ENCODE peak calls at places on chromosomes 4 and X, in six cellular contexts. P is GM12864, L is HCT116, V is cardiac muscle cell, E is epithelial cell of proximal tubule, O is tibial artery. D is an unnamed sample.

GRCh38 chr4:159389756-159390155 is 286.9 kb downstream of the RAPGEF2 start:
- DNase-seq in O (no peak), L (no peak), E (no peak), V (no peak), P (no peak), D (no peak)

GRCh38 chrX:119790977-119791436 is 423 bp downstream of the RPL39 start:
- DNase-seq in P (no peak), E (no peak), O (peak), V (peak), L (no peak), D (no peak)

GRCh38 chr4:95170176-95170575 is 378.6 kb downstream of the UNC5C start:
- DNase-seq in E (no peak), V (no peak), O (no peak), L (no peak), P (no peak), D (no peak)

GRCh38 chr4:2923141-2923551 is 40.1 kb downstream of the NOP14 start:
- DNase-seq in L (no peak), E (peak), P (no peak), O (peak), V (no peak), D (no peak)

GRCh38 chr4:10346023-10346422 is 111.2 kb downstream of the ZNF518B start:
- DNase-seq in L (no peak), E (no peak), P (no peak), O (no peak), V (no peak), D (no peak)

GRCh38 chrX:80808854-80809493 is 703 bp downstream of the BRWD3 start:
- DNase-seq in O (peak), P (no peak), E (no peak), V (peak), L (no peak), D (peak)

GRCh38 chr4:94410678-94411206 is 41.0 kb upstream of the PDLIM5 start:
- DNase-seq in O (peak), L (no peak), V (no peak), E (peak), P (no peak), D (no peak)

GRCh38 chr4:44629280-44629866 is 22.1 kb downstream of the YIPF7 start:
- DNase-seq in L (peak), E (no peak), V (peak), P (peak), O (no peak), D (no peak)

GRCh38 chr4:168387091-168387490 is 68.5 kb upstream of the DDX60 start:
- DNase-seq in E (no peak), O (no peak), P (no peak), L (no peak), V (no peak), D (no peak)

GRCh38 chrX:2898861-2899512 is 30.2 kb downstream of the ARSD start:
- DNase-seq in O (no peak), E (no peak), V (no peak), P (no peak), L (no peak), D (peak)

GRCh38 chr4:154332681-154333421 is 158.7 kb downstream of the DCHS2 start:
- DNase-seq in P (no peak), V (peak), O (peak), L (no peak), E (no peak), D (peak)

GRCh38 chr4:77699731-77700210 is 94.2 kb downstream of the CXCL13 start:
- DNase-seq in V (peak), E (peak), L (no peak), P (no peak), O (no peak), D (no peak)

GRCh38 chrX:100642296-100642695 is 1.7 kb upstream of the SRPX2 start:
- DNase-seq in L (no peak), E (no peak), P (no peak), V (no peak), O (no peak), D (no peak)

GRCh38 chrX:136629084-136629750 is 18.7 kb upstream of the CD40LG start:
- DNase-seq in O (no peak), V (no peak), P (no peak), E (no peak), L (no peak), D (no peak)

GRCh38 chr4:73021634-73022033 is 47.9 kb downstream of the COX18 start:
- DNase-seq in E (peak), L (peak), V (peak), O (no peak), P (peak), D (no peak)

GRCh38 chr4:81688085-81688484 is 216.4 kb upstream of the RASGEF1B start:
- DNase-seq in E (no peak), V (no peak), P (no peak), L (no peak), O (no peak), D (no peak)

GRCh38 chr4:78710536-78710935 is 65.6 kb upstream of the BMP2K start:
- DNase-seq in E (no peak), L (peak), O (no peak), P (no peak), V (no peak), D (no peak)

GRCh38 chr4:81796790-81797528 is 325.3 kb upstream of the RASGEF1B start:
- DNase-seq in P (no peak), V (no peak), E (no peak), L (no peak), O (no peak), D (no peak)

GRCh38 chrX:10395643-10396042 is 224.7 kb downstream of the MID1 start:
- DNase-seq in O (no peak), E (no peak), V (no peak), P (no peak), L (no peak), D (no peak)

GRCh38 chr4:37729649-37730004 is 43.5 kb upstream of the RELL1 start:
- DNase-seq in O (no peak), P (no peak), E (no peak), V (no peak), L (no peak), D (no peak)

GRCh38 chrX:3177851-3178250 is 136.6 kb downstream of the ARSF start:
- DNase-seq in L (no peak), O (no peak), V (no peak), P (no peak), E (no peak), D (no peak)

GRCh38 chr4:107736924-107737448 is 17.0 kb upstream of the PAPSS1 start:
- DNase-seq in V (peak), P (no peak), E (no peak), L (peak), O (no peak), D (no peak)

GRCh38 chr4:113961322-113961698 is 18.1 kb downstream of the ARSJ start:
- DNase-seq in E (no peak), V (no peak), L (no peak), P (no peak), O (no peak), D (no peak)

GRCh38 chr4:2265113-2266110 is 3.5 kb upstream of the MXD4 start:
- DNase-seq in P (no peak), O (no peak), E (no peak), V (no peak), L (no peak), D (no peak)

GRCh38 chr4:8859550-8860095 is 12.0 kb downstream of the HMX1 start:
- DNase-seq in P (no peak), O (no peak), E (no peak), L (no peak), V (no peak), D (peak)

GRCh38 chr4:44928062-44928380 is 201.7 kb upstream of the GNPDA2 start:
- DNase-seq in P (no peak), E (no peak), V (no peak), L (no peak), O (no peak), D (no peak)

GRCh38 chrX:136031626-136032025 is 46.4 kb downstream of the SLC9A6 start:
- DNase-seq in V (no peak), P (no peak), L (no peak), E (no peak), O (no peak), D (no peak)

GRCh38 chrX:53239474-53239873 is 14.5 kb upstream of the KDM5C start:
- DNase-seq in O (no peak), E (no peak), V (no peak), L (no peak), P (no peak), D (no peak)

GRCh38 chrX:131830400-131831184 is 192.5 kb upstream of the STK26 start:
- DNase-seq in L (peak), P (no peak), V (peak), E (peak), O (peak), D (no peak)

GRCh38 chrX:150977411-150978162 is 5.5 kb upstream of the HMGB3 start:
- DNase-seq in O (no peak), P (no peak), L (no peak), E (no peak), V (no peak), D (no peak)

GRCh38 chr4:83083925-83084475 is 30.5 kb downstream of the PLAC8 start:
- DNase-seq in O (no peak), V (no peak), P (no peak), E (no peak), L (no peak), D (peak)

GRCh38 chrX:12898073-12898472 is 8.3 kb upstream of the TLR8 start:
- DNase-seq in V (no peak), P (no peak), E (no peak), L (no peak), O (no peak), D (no peak)

GRCh38 chr4:175453456-175453855 is 358.6 kb downstream of the GPM6A start:
- DNase-seq in O (no peak), L (no peak), E (no peak), P (no peak), V (no peak), D (no peak)

GRCh38 chr4:172630289-172630688 is 538.3 kb upstream of the GALNT7 start:
- DNase-seq in V (no peak), L (no peak), O (no peak), P (no peak), E (no peak), D (no peak)

GRCh38 chr4:129926936-129927335 is 831.0 kb downstream of the C4orf33 start:
- DNase-seq in V (no peak), E (no peak), O (no peak), L (no peak), P (no peak), D (no peak)

GRCh38 chr4:30840571-30840970 is 120.4 kb downstream of the PCDH7 start:
- DNase-seq in P (no peak), E (no peak), O (no peak), L (no peak), V (no peak), D (no peak)

DNA sequence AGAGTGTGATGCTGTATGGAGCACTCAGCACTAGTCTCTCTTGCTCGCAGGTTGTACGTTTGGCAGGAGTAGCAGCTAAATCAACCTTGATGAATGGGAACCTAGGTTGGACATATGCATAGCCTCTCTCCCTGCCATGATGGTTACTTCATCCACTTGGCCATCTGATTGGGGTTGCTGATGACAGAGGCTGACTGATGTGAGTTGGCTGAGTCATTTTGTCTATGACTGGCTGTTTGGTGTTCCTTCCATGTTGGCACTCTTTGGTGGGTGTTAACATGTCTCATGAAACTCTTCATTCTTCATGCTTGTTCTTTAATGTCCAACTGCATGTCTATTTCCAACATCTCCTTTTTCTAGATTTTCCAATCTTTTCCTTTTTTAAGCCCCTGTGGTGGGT is 31.6 kb upstream of the SPARCL1 start:
- DNase-seq in E (no peak), P (no peak), L (no peak), V (no peak), O (no peak), D (no peak)
- TF ChIP-seq CTCF in E (no peak), P (no peak), L (no peak), V (no peak), O (no peak), D (no peak)

GRCh38 chrX:17592117-17592516 is 145.2 kb upstream of the SCML1 start:
- DNase-seq in E (no peak), L (no peak), P (no peak), V (no peak), O (no peak), D (no peak)

GRCh38 chrX:17595456-17596035 is 141.7 kb upstream of the SCML1 start:
- DNase-seq in V (no peak), E (no peak), O (no peak), L (no peak), P (no peak), D (no peak)

GRCh38 chrX:17590892-17591740 is 146.2 kb upstream of the SCML1 start:
- DNase-seq in V (peak), L (peak), E (no peak), P (no peak), O (peak), D (peak)

GRCh38 chrX:17588303-17588702 is 149.0 kb upstream of the SCML1 start:
- DNase-seq in L (no peak), E (no peak), P (no peak), V (no peak), O (no peak), D (no peak)

GRCh38 chrX:17591741-17592110 is 145.6 kb upstream of the SCML1 start:
- DNase-seq in L (no peak), V (no peak), O (peak), E (peak), P (no peak), D (no peak)
- TF ChIP-seq CTCF in L (no peak), V (no peak), O (no peak), E (no peak), P (no peak), D (no peak)

GRCh38 chr4:178577933-178578332 is 1135.7 kb upstream of the AGA start:
- DNase-seq in L (no peak), P (no peak), E (no peak), O (no peak), V (peak), D (no peak)
- TF ChIP-seq CTCF in L (no peak), P (no peak), E (peak), O (no peak), V (no peak), D (no peak)

GRCh38 chrX:129754266-129755024 is 15.7 kb downstream of the XPNPEP2 start:
- DNase-seq in V (no peak), O (no peak), E (no peak), P (no peak), L (no peak), D (no peak)
- TF ChIP-seq CTCF in V (peak), O (no peak), E (peak), P (peak), L (no peak), D (no peak)

GRCh38 chr4:56132835-56133234 is 184.1 kb downstream of the CEP135 start:
- DNase-seq in V (no peak), O (no peak), E (no peak), L (no peak), P (no peak), D (no peak)

GRCh38 chr4:56127698-56128097 is 179.0 kb downstream of the CEP135 start:
- DNase-seq in O (no peak), L (no peak), E (no peak), P (no peak), V (no peak), D (no peak)

GRCh38 chr4:56130609-56131150 is 181.9 kb downstream of the CEP135 start:
- DNase-seq in V (no peak), L (no peak), E (no peak), O (no peak), P (no peak), D (no peak)

GRCh38 chr4:56128231-56128630 is 179.5 kb downstream of the CEP135 start:
- DNase-seq in E (no peak), O (no peak), L (no peak), V (no peak), P (no peak), D (no peak)

DNA sequence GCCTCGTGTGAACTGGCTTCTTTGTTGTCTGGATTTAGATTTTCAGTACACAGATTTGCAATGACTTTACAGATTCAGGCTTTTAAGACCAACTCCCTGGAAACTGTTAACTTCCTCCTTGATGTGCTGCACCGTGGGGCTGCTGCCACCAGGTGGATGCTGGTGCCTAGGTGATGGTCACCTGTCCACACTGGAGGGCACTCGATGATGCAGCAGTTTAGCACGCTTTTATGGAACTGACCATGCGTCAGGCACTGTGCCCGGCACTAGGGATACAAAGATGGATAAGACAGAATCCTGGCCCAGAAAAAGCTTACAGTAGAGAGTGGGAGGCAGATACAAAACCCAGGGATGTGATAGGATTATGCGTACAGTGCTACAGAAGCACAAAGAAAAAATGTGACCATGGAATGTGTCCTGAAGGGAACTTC is 180.7 kb downstream of the CEP135 start:
- DNase-seq in E (no peak), V (no peak), L (peak), P (no peak), O (no peak), D (peak)
- TF ChIP-seq CTCF in E (peak), V (peak), L (peak), P (peak), O (no peak), D (peak)

GRCh38 chr4:180060159-180060889 is 2182.9 kb upstream of the TENM3 start:
- DNase-seq in P (no peak), L (no peak), V (peak), O (no peak), E (no peak), D (no peak)
- TF ChIP-seq CTCF in P (no peak), L (no peak), V (no peak), O (no peak), E (peak), D (no peak)

DNA sequence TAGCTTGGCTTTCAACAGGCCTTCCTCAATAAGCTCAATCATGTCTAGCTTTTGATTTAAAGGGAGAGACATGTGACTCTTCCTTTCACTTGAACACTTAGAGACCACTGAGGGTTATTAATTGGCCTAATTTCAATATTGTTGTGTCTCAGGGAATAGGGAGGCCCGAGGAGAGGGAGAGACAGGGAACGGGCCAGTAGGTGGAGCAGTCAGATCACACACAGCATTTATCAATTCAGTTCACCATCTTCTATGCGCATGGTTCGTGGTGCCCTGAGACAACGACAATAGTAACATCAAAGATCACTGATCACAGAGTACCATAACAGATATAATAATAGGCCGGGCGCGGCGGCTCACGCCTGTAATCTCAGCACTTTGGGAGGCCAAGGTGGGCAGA is 17.8 kb downstream of the ZNF81 start:
- DNase-seq in L (no peak), V (peak), O (no peak), E (no peak), P (no peak), D (peak)
- TF ChIP-seq CTCF in L (peak), V (peak), O (peak), E (peak), P (peak), D (no peak)

GRCh38 chr4:6474053-6474568 is 1.7 kb upstream of the PPP2R2C start:
- DNase-seq in E (no peak), V (no peak), P (no peak), L (no peak), O (no peak), D (no peak)
- TF ChIP-seq CTCF in E (peak), V (peak), P (peak), L (peak), O (no peak), D (no peak)

GRCh38 chrX:16836371-16836770 is 33.8 kb downstream of the RBBP7 start:
- DNase-seq in L (no peak), E (no peak), P (no peak), V (peak), O (no peak), D (no peak)
- TF ChIP-seq CTCF in L (peak), E (peak), P (peak), V (peak), O (peak), D (no peak)

GRCh38 chr4:6527683-6528595 is 47.0 kb upstream of the MAN2B2 start:
- DNase-seq in L (no peak), V (no peak), O (no peak), E (no peak), P (no peak), D (no peak)

GRCh38 chr4:6530301-6530700 is 44.7 kb upstream of the MAN2B2 start:
- DNase-seq in L (no peak), V (no peak), E (no peak), P (no peak), O (no peak), D (no peak)

GRCh38 chr4:6530964-6531363 is 44.0 kb upstream of the MAN2B2 start:
- DNase-seq in P (no peak), L (no peak), E (no peak), O (no peak), V (no peak), D (peak)

GRCh38 chr4:6527259-6527658 is 47.7 kb upstream of the MAN2B2 start:
- DNase-seq in P (no peak), E (no peak), O (no peak), L (no peak), V (no peak), D (no peak)

DNA sequence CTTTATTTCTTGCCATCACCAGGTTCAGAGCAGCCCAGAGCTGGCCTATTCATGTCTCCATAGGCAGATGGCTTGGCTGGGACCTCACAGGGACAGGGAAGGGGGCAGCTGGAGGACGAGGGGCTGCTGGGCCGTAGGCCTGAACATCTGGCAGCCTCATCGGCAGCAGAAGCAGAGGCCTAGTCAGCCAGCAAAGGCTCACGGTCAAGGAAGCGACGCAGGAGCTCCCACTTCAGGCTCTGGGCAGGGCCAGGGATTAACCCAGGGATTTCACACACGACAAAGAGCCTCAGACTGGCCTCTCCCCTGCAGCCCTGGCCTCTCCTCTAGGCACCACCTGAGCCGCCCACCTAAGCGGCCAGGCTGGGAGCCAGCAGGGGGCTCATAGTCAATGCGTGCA is 46.0 kb upstream of the MAN2B2 start:
- DNase-seq in O (no peak), L (no peak), E (no peak), V (no peak), P (no peak), D (no peak)
- TF ChIP-seq CTCF in O (no peak), L (no peak), E (no peak), V (no peak), P (no peak), D (no peak)

D was measured in mucosa of descending colon.